ENCODE peak calls at places on chromosomes 1 and 21, in seven cellular contexts. A is astrocyte of the cerebellum, J is HFFc6, Z is Daoy, X is psoas muscle, W is H54, K is endothelial cell. V is an unnamed sample.

GRCh38 chr1:10803971-10804820 is 7.8 kb upstream of the CASZ1 start:
- DNase-seq in K (no peak), W (no peak), J (no peak), X (no peak), A (no peak), Z (peak; percentile 38), V (no peak)

GRCh38 chr1:236875975-236876374 is 80.9 kb downstream of the MTR start:
- DNase-seq in K (no peak), W (no peak), A (peak; percentile 12), X (no peak), Z (no peak), J (no peak), V (no peak)

GRCh38 chr1:178645826-178646200 is 79.2 kb upstream of the RALGPS2 start:
- DNase-seq in W (no peak), X (no peak), A (peak; percentile 47), J (peak; percentile 90), K (no peak), Z (no peak), V (no peak)

GRCh38 chr1:22861764-22862440 is 110.8 kb downstream of the LACTBL1 start:
- DNase-seq in A (peak; percentile 32), Z (peak; percentile 67), X (no peak), W (peak; percentile 53), K (peak; percentile 48), J (peak; percentile 57), V (no peak)

GRCh38 chr21:41964171-41964570 is 10.4 kb upstream of the C2CD2 start:
- DNase-seq in K (no peak), Z (no peak), J (no peak), A (no peak), W (no peak), X (no peak), V (no peak)

GRCh38 chr1:226125831-226126230 is 60.7 kb downstream of the ACBD3 start:
- DNase-seq in J (no peak), A (no peak), W (no peak), K (no peak), Z (no peak), X (no peak), V (no peak)

GRCh38 chr1:33970148-33970825 is 106.4 kb downstream of the HMGB4 start:
- DNase-seq in W (no peak), A (no peak), Z (no peak), X (no peak), J (no peak), K (no peak), V (no peak)

GRCh38 chr1:241356519-241357365 is at the start of gene RGS7:
- DNase-seq in Z (peak; percentile 74), J (no peak), K (peak; percentile 69), X (peak; percentile 23), A (no peak), W (peak; percentile 62), V (peak; percentile 56)

GRCh38 chr1:15345711-15346355 is 63.9 kb upstream of the EFHD2 start:
- DNase-seq in X (peak; percentile 38), A (no peak), W (no peak), J (no peak), Z (no peak), K (no peak), V (peak; percentile 88)

GRCh38 chr1:245997471-245998258 is 509.4 kb downstream of the SMYD3 start:
- DNase-seq in X (no peak), J (peak; percentile 28), K (no peak), Z (peak; percentile 70), A (no peak), W (no peak), V (no peak)

GRCh38 chr1:209652873-209653401 is 712 bp upstream of the LAMB3 start:
- DNase-seq in K (no peak), Z (peak; percentile 88), J (no peak), A (peak; percentile 62), W (no peak), X (peak; percentile 61), V (peak; percentile 84)

GRCh38 chr1:198465201-198466144 is 75.0 kb downstream of the ATP6V1G3 start:
- DNase-seq in J (peak; percentile 73), A (peak; percentile 41), X (no peak), W (no peak), K (no peak), Z (peak; percentile 31), V (no peak)

GRCh38 chr1:44068442-44068861 is 37.2 kb upstream of the SLC6A9 start:
- DNase-seq in K (no peak), W (no peak), X (peak; percentile 22), J (no peak), Z (no peak), A (no peak), V (no peak)

GRCh38 chr1:197680311-197680710 is 95.0 kb downstream of the DENND1B start:
- DNase-seq in Z (no peak), J (no peak), X (no peak), W (no peak), K (no peak), A (no peak), V (no peak)

GRCh38 chr1:54475357-54476230 is 69.4 kb upstream of the SSBP3 start:
- DNase-seq in W (no peak), A (no peak), K (no peak), X (no peak), Z (no peak), J (no peak), V (no peak)

GRCh38 chr21:45859041-45859761 is 122.4 kb upstream of the COL6A1 start:
- DNase-seq in K (no peak), A (no peak), W (no peak), Z (no peak), X (no peak), J (no peak), V (no peak)

GRCh38 chr1:208228026-208228425 is 16.2 kb downstream of the PLXNA2 start:
- DNase-seq in W (no peak), K (no peak), X (no peak), J (no peak), Z (no peak), A (no peak), V (no peak)

GRCh38 chr1:184407816-184408510 is 21.1 kb downstream of the C1orf21 start:
- DNase-seq in Z (peak; percentile 3), X (no peak), K (no peak), W (no peak), J (no peak), A (no peak), V (no peak)

GRCh38 chr1:55720243-55720642 is 505.1 kb upstream of the USP24 start:
- DNase-seq in K (no peak), J (no peak), Z (no peak), W (no peak), X (peak; percentile 42), A (no peak), V (peak; percentile 47)

GRCh38 chr21:45294509-45295291 is 7.0 kb upstream of the POFUT2 start:
- DNase-seq in Z (peak; percentile 96), W (peak; percentile 99), A (peak; percentile 97), J (peak; percentile 98), X (peak; percentile 82), K (peak; percentile 37), V (peak; percentile 89)

GRCh38 chr21:45615145-45615711 is 28.3 kb upstream of the PCBP3 start:
- DNase-seq in K (no peak), X (no peak), J (no peak), W (no peak), A (no peak), Z (peak; percentile 85), V (peak; percentile 63)

GRCh38 chr1:110548381-110548780 is 29.4 kb upstream of the KCNA10 start:
- DNase-seq in A (no peak), W (no peak), X (no peak), J (no peak), Z (peak; percentile 40), K (peak; percentile 55), V (no peak)